ENCODE peak calls at places on chromosome X, in nine cellular contexts. U is stimulated activated CD8-positive, alpha-beta memory T cell treated with anti-CD3 and anti-CD28 coated beads, Interleukin-15, amount 100 ng/mL, for 4 hours; J is NCI-H2081; Q is foreskin fibroblast; P is GM23248; I is SK-N-SH; M is NCI-H1694 treated with DMSO at 0.1 percent for 48 hours; F is pancreas; B is T-helper 2 cell. Y is an unnamed sample.

GRCh38 chrX:17547658-17548057 is 172.7 kb downstream of the NHS start:
- DNase-seq in F (peak; percentile 91), I (no peak), P (peak; percentile 75), B (no peak), U (no peak), M (no peak), J (no peak), Q (peak; percentile 91), Y (peak; percentile 45)

GRCh38 chrX:145821291-145821897 is 3.8 kb downstream of the SLITRK2 start:
- DNase-seq in Q (no peak), B (no peak), P (no peak), J (no peak), M (no peak), U (no peak), I (no peak), F (no peak), Y (no peak)

GRCh38 chrX:3257471-3257870 is 89.0 kb downstream of the MXRA5 start:
- DNase-seq in Q (no peak), U (no peak), F (no peak), M (no peak), I (no peak), P (no peak), J (no peak), B (no peak), Y (no peak)

GRCh38 chrX:19791562-19791961 is 95.8 kb downstream of the SH3KBP1 start:
- DNase-seq in M (no peak), P (peak; percentile 86), I (no peak), F (no peak), J (no peak), Q (peak; percentile 30), U (no peak), B (peak; percentile 80), Y (peak; percentile 52)

GRCh38 chrX:18210470-18210869 is 10.2 kb downstream of the BEND2 start:
- DNase-seq in B (no peak), Q (peak; percentile 31), M (no peak), P (peak; percentile 13), I (no peak), U (no peak), F (no peak), J (no peak), Y (no peak)

GRCh38 chrX:70605352-70605751 is 160.7 kb downstream of the DLG3 start:
- DNase-seq in F (no peak), Q (no peak), J (no peak), U (no peak), I (no peak), B (no peak), P (no peak), M (no peak), Y (no peak)

GRCh38 chrX:70044541-70045245 is 5.0 kb downstream of the AWAT2 start:
- DNase-seq in P (peak; percentile 45), B (no peak), M (no peak), J (no peak), U (no peak), F (no peak), I (no peak), Q (peak; percentile 26), Y (peak; percentile 37)

GRCh38 chrX:10007604-10008003 is 40.4 kb downstream of the CLDN34 start:
- DNase-seq in P (peak; percentile 53), M (no peak), I (no peak), Q (peak; percentile 53), J (no peak), U (no peak), F (no peak), B (peak; percentile 31), Y (no peak)

GRCh38 chrX:15464704-15465103 is 28.4 kb downstream of the PIR start:
- DNase-seq in Q (no peak), I (no peak), U (no peak), B (no peak), F (no peak), M (no peak), J (no peak), P (peak; percentile 9), Y (no peak)

GRCh38 chrX:13463608-13464007 is 105.8 kb upstream of the EGFL6 start:
- DNase-seq in B (no peak), Q (peak; percentile 94), I (no peak), U (no peak), P (peak; percentile 63), F (no peak), J (peak; percentile 66), M (peak; percentile 73), Y (peak; percentile 60)

GRCh38 chrX:69016220-69016941 is 148.9 kb downstream of the PJA1 start:
- DNase-seq in B (no peak), U (no peak), P (no peak), J (no peak), Q (no peak), I (no peak), F (no peak), M (no peak), Y (no peak)

GRCh38 chrX:148938348-148938747 is 437.9 kb downstream of the AFF2 start:
- DNase-seq in Q (no peak), U (no peak), M (no peak), F (no peak), I (no peak), J (no peak), P (no peak), B (no peak), Y (no peak)

GRCh38 chrX:111363741-111364140 is 48.3 kb downstream of the DCX start:
- DNase-seq in U (no peak), B (no peak), P (no peak), Q (no peak), F (no peak), J (no peak), I (no peak), M (no peak), Y (no peak)